ENCODE peak calls at places on chromosomes 11 and 22, in nine cellular contexts. One of them, this sample, is unnamed.

GRCh38 chr22:50059881-50060262 is 1.8 kb upstream of the TTLL8 start:
- DNase-seq in substantia nigra: no peak
- DNase-seq in brain pericyte: no peak
- DNase-seq in upper lobe of left lung: no peak
- DNase-seq in kidney: peak; percentile 44
- DNase-seq in endothelial cell: no peak
- DNase-seq in fibroblast of pulmonary artery: no peak
- DNase-seq in AG08396: no peak
- DNase-seq in activated CD4-positive, alpha-beta T cell treated with anti-CD3 and anti-CD28 coated beads, Interleukin-2, amount 10 ng/mL, durations not matched to agents 7 days and 5 days: no peak
- DNase-seq in this sample: no peak

GRCh38 chr11:1116666-1117390 is 40.9 kb upstream of the MUC5AC start:
- DNase-seq in AG08396: no peak
- DNase-seq in kidney: peak; percentile 59
- DNase-seq in upper lobe of left lung: peak; percentile 20
- DNase-seq in endothelial cell: no peak
- DNase-seq in activated CD4-positive, alpha-beta T cell treated with anti-CD3 and anti-CD28 coated beads, Interleukin-2, amount 10 ng/mL, durations not matched to agents 7 days and 5 days: no peak
- DNase-seq in fibroblast of pulmonary artery: no peak
- DNase-seq in substantia nigra: no peak
- DNase-seq in brain pericyte: no peak
- DNase-seq in this sample: no peak

GRCh38 chr11:70661763-70662501 is 263.6 kb downstream of the CTTN start:
- DNase-seq in fibroblast of pulmonary artery: no peak
- DNase-seq in AG08396: peak; percentile 90
- DNase-seq in substantia nigra: no peak
- DNase-seq in upper lobe of left lung: no peak
- DNase-seq in activated CD4-positive, alpha-beta T cell treated with anti-CD3 and anti-CD28 coated beads, Interleukin-2, amount 10 ng/mL, durations not matched to agents 7 days and 5 days: no peak
- DNase-seq in endothelial cell: peak; percentile 39
- DNase-seq in brain pericyte: no peak
- DNase-seq in kidney: no peak
- DNase-seq in this sample: no peak

GRCh38 chr11:80841716-80842115 is 1400.9 kb upstream of the TENM4 start:
- DNase-seq in brain pericyte: no peak
- DNase-seq in endothelial cell: no peak
- DNase-seq in upper lobe of left lung: no peak
- DNase-seq in substantia nigra: no peak
- DNase-seq in activated CD4-positive, alpha-beta T cell treated with anti-CD3 and anti-CD28 coated beads, Interleukin-2, amount 10 ng/mL, durations not matched to agents 7 days and 5 days: no peak
- DNase-seq in AG08396: no peak
- DNase-seq in fibroblast of pulmonary artery: peak; percentile 66
- DNase-seq in kidney: no peak
- DNase-seq in this sample: no peak

GRCh38 chr11:116600930-116601329 is 171.9 kb downstream of the BUD13 start:
- DNase-seq in upper lobe of left lung: no peak
- DNase-seq in AG08396: no peak
- DNase-seq in kidney: no peak
- DNase-seq in endothelial cell: no peak
- DNase-seq in substantia nigra: no peak
- DNase-seq in brain pericyte: no peak
- DNase-seq in activated CD4-positive, alpha-beta T cell treated with anti-CD3 and anti-CD28 coated beads, Interleukin-2, amount 10 ng/mL, durations not matched to agents 7 days and 5 days: no peak
- DNase-seq in fibroblast of pulmonary artery: no peak
- DNase-seq in this sample: no peak

GRCh38 chr11:75342966-75343870 is 8.2 kb downstream of the ARRB1 start:
- DNase-seq in kidney: peak; percentile 31
- DNase-seq in activated CD4-positive, alpha-beta T cell treated with anti-CD3 and anti-CD28 coated beads, Interleukin-2, amount 10 ng/mL, durations not matched to agents 7 days and 5 days: no peak
- DNase-seq in upper lobe of left lung: peak; percentile 89
- DNase-seq in endothelial cell: no peak
- DNase-seq in fibroblast of pulmonary artery: peak; percentile 45
- DNase-seq in substantia nigra: no peak
- DNase-seq in brain pericyte: no peak
- DNase-seq in AG08396: no peak
- DNase-seq in this sample: peak; percentile 86

GRCh38 chr22:19386248-19386647 is 45.3 kb downstream of the HIRA start:
- DNase-seq in AG08396: no peak
- DNase-seq in upper lobe of left lung: no peak
- DNase-seq in activated CD4-positive, alpha-beta T cell treated with anti-CD3 and anti-CD28 coated beads, Interleukin-2, amount 10 ng/mL, durations not matched to agents 7 days and 5 days: no peak
- DNase-seq in fibroblast of pulmonary artery: no peak
- DNase-seq in kidney: no peak
- DNase-seq in substantia nigra: no peak
- DNase-seq in brain pericyte: no peak
- DNase-seq in endothelial cell: no peak
- DNase-seq in this sample: no peak

GRCh38 chr11:76610871-76611475 is 59.6 kb downstream of the LRRC32 start:
- DNase-seq in substantia nigra: no peak
- DNase-seq in endothelial cell: no peak
- DNase-seq in AG08396: no peak
- DNase-seq in brain pericyte: no peak
- DNase-seq in kidney: no peak
- DNase-seq in activated CD4-positive, alpha-beta T cell treated with anti-CD3 and anti-CD28 coated beads, Interleukin-2, amount 10 ng/mL, durations not matched to agents 7 days and 5 days: no peak
- DNase-seq in fibroblast of pulmonary artery: no peak
- DNase-seq in upper lobe of left lung: no peak
- DNase-seq in this sample: no peak

GRCh38 chr11:118662401-118663271 is 16.8 kb downstream of the TREH start:
- DNase-seq in brain pericyte: no peak
- DNase-seq in activated CD4-positive, alpha-beta T cell treated with anti-CD3 and anti-CD28 coated beads, Interleukin-2, amount 10 ng/mL, durations not matched to agents 7 days and 5 days: no peak
- DNase-seq in upper lobe of left lung: peak; percentile 15
- DNase-seq in AG08396: no peak
- DNase-seq in fibroblast of pulmonary artery: no peak
- DNase-seq in endothelial cell: no peak
- DNase-seq in kidney: no peak
- DNase-seq in substantia nigra: no peak
- DNase-seq in this sample: no peak

GRCh38 chr11:63813035-63813562 is at the start of gene SPINDOC:
- DNase-seq in AG08396: peak; percentile 97
- DNase-seq in substantia nigra: peak; percentile 53
- DNase-seq in fibroblast of pulmonary artery: peak; percentile 57
- DNase-seq in endothelial cell: peak; percentile 77
- DNase-seq in brain pericyte: no peak
- DNase-seq in kidney: peak; percentile 91
- DNase-seq in activated CD4-positive, alpha-beta T cell treated with anti-CD3 and anti-CD28 coated beads, Interleukin-2, amount 10 ng/mL, durations not matched to agents 7 days and 5 days: peak; percentile 78
- DNase-seq in upper lobe of left lung: peak; percentile 84
- DNase-seq in this sample: peak; percentile 80

This sample was measured in stomach.